ENCODE peak calls at places on chromosomes 3 and 15, in four cellular contexts. U, E, W and V are unnamed samples. For H3K4me1, the result is how much of the 10 kb centered on the place peaks cover.

GRCh38 chr3:30577788-30578187 is 28.6 kb upstream of the TGFBR2 start:
- DNase-seq in U (no peak), W (no peak), E (no peak), V (no peak)

GRCh38 chr15:64854041-64854440 is 12.3 kb downstream of the PLEKHO2 start:
- DNase-seq in E (no peak), W (no peak), U (peak), V (no peak)

GRCh38 chr3:183252973-183253363 is at the start of gene B3GNT5:
- DNase-seq in E (peak), U (peak), W (peak), V (peak)

GRCh38 chr3:32821686-32822296 is 4.0 kb downstream of the TRIM71 start:
- DNase-seq in U (no peak), W (no peak), E (no peak), V (peak)

GRCh38 chr3:11995061-11995460 is 9.1 kb upstream of the SYN2 start:
- DNase-seq in E (no peak), W (no peak), U (no peak), V (no peak)

GRCh38 chr3:169575381-169575780 is 88.1 kb downstream of the MECOM start:
- DNase-seq in W (no peak), E (no peak), U (no peak), V (no peak)

GRCh38 chr15:31831596-31831995 is 198.7 kb upstream of the CHRNA7 start:
- DNase-seq in E (no peak), W (no peak), U (no peak), V (no peak)

GRCh38 chr3:134030382-134030753 is 643 bp upstream of the SLCO2A1 start:
- DNase-seq in U (peak), W (no peak), E (no peak), V (no peak)

GRCh38 chr3:156535162-156535627 is 19.7 kb downstream of the SSR3 start:
- DNase-seq in U (peak), W (peak), E (peak), V (peak)

GRCh38 chr3:139533781-139534443 is 5.6 kb downstream of the RBP1 start:
- DNase-seq in W (no peak), U (no peak), E (peak), V (peak)

GRCh38 chr15:31308185-31308639 is 18.4 kb upstream of the KLF13 start:
- DNase-seq in E (no peak), U (no peak), W (no peak), V (peak)

GRCh38 chr15:66387176-66388056 is 704 bp downstream of the MAP2K1 start:
- DNase-seq in W (peak), U (peak), E (peak), V (peak)

GRCh38 chr3:185647880-185648210 is 61.8 kb downstream of the SENP2 start:
- DNase-seq in U (no peak), W (no peak), E (no peak), V (no peak)

GRCh38 chr3:8549354-8549753 is 47.7 kb downstream of the LMCD1 start:
- DNase-seq in E (no peak), U (no peak), W (no peak), V (no peak)

GRCh38 chr3:126510323-126510910 is 7.2 kb downstream of the UROC1 start:
- DNase-seq in E (no peak), U (peak), W (peak), V (no peak)

GRCh38 chr3:44184319-44184953 is 57.2 kb upstream of the TOPAZ1 start:
- DNase-seq in W (no peak), U (no peak), E (no peak), V (no peak)

GRCh38 chr15:67117356-67117755 is 52.0 kb downstream of the SMAD3 start:
- DNase-seq in U (no peak), W (no peak), E (no peak), V (no peak)

GRCh38 chr3:141367038-141367730 is 1.1 kb upstream of the ZBTB38 start:
- DNase-seq in E (peak), W (peak), U (peak), V (no peak)

GRCh38 chr3:24802614-24803013 is 308.0 kb upstream of the THRB start:
- DNase-seq in W (no peak), U (no peak), E (no peak), V (no peak)

GRCh38 chr3:154904328-154904727 is 175.8 kb upstream of the MME start:
- DNase-seq in U (no peak), E (no peak), W (no peak), V (no peak)

GRCh38 chr15:100725121-100726069 is 123.0 kb downstream of the ASB7 start:
- DNase-seq in E (no peak), U (no peak), W (no peak), V (no peak)

GRCh38 chr3:126646662-126647061 is 8.3 kb downstream of the TXNRD3 start:
- DNase-seq in U (no peak), E (no peak), W (no peak), V (no peak)

GRCh38 chr3:45508659-45509037 is 85.9 kb upstream of the LIMD1 start:
- DNase-seq in E (no peak), U (no peak), W (no peak), V (no peak)

GRCh38 chr15:29278436-29279099 is 8.9 kb upstream of the NSMCE3 start:
- DNase-seq in E (no peak), U (no peak), W (no peak), V (no peak)

GRCh38 chr3:133124511-133124910 is 86.3 kb downstream of the TMEM108 start:
- DNase-seq in E (no peak), W (no peak), U (no peak), V (no peak)

GRCh38 chr3:195260286-195260905 is 10.6 kb downstream of the XXYLT1 start:
- DNase-seq in W (no peak), E (no peak), U (no peak), V (peak)

GRCh38 chr3:197356275-197356674 is 57.9 kb upstream of the DLG1 start:
- DNase-seq in W (peak), U (no peak), E (no peak), V (no peak)

GRCh38 chr3:72462611-72463011 is 385.6 kb downstream of the SHQ1 start:
- DNase-seq in U (no peak), E (peak), W (peak), V (peak)

GRCh38 chr3:70186221-70186620 is 126.2 kb downstream of the MDFIC2 start:
- DNase-seq in U (no peak), E (no peak), W (no peak), V (no peak)

GRCh38 chr3:126180477-126181397 is at the start of gene ALDH1L1:
- DNase-seq in W (peak), U (peak), E (peak), V (peak)

GRCh38 chr3:95218484-95218883 is 1155.6 kb downstream of the NSUN3 start:
- DNase-seq in W (no peak), U (no peak), E (no peak), V (no peak)

GRCh38 chr15:33581032-33581431 is 270.3 kb downstream of the RYR3 start:
- DNase-seq in U (no peak), W (no peak), E (peak), V (no peak)

GRCh38 chr3:154898398-154898797 is 181.7 kb upstream of the MME start:
- DNase-seq in E (no peak), W (no peak), U (no peak), V (no peak)

GRCh38 chr3:188911033-188911850 is 260.5 kb upstream of the TPRG1 start:
- DNase-seq in W (no peak), E (no peak), U (no peak), V (no peak)

GRCh38 chr3:167913218-167913902 is 177.8 kb downstream of the SERPINI1 start:
- DNase-seq in W (no peak), E (no peak), U (no peak), V (no peak)

DNA sequence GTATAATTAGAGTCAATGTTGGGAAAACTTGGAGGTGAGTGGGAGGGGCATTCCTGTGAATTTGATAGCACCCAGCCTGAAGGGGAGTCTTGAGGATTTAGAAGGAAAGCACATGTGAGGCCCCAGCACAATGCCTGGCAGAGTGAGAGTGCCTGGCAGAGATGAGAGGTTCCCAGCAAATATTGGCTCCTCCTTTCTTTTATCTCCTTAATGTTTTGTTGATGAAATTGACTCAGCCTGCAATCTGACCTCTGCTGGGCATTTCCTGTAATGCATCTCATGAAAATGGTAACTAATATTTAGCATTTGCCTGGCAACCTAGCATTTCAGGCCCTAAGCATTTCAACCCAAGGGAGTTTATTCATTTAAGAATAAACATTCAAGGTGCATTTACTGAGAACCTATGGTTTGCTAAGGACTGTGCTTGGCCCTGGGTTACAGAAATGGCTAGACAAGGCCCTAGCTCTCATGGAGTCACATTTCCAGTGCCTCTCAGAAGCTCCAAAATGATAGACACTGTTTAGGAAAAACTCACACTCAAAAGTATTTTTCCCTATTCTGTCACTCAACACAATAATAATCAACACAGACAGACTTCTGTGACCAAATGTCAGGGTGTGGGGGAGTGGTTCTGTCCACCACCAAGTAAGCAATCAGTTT is 19.0 kb downstream of the PDHB start:
- DNase-seq in U (peak), W (no peak), E (peak), V (peak)
- H3K4me1 ChIP-seq in U (under half), W (under half), E (under half), V (under half)

GRCh38 chr3:107235923-107236315 is 141.3 kb upstream of the CCDC54 start:
- DNase-seq in E (peak), U (peak), W (no peak), V (peak)
- H3K4me3 ChIP-seq in E (peak), U (peak), W (peak), V (peak)

DNA sequence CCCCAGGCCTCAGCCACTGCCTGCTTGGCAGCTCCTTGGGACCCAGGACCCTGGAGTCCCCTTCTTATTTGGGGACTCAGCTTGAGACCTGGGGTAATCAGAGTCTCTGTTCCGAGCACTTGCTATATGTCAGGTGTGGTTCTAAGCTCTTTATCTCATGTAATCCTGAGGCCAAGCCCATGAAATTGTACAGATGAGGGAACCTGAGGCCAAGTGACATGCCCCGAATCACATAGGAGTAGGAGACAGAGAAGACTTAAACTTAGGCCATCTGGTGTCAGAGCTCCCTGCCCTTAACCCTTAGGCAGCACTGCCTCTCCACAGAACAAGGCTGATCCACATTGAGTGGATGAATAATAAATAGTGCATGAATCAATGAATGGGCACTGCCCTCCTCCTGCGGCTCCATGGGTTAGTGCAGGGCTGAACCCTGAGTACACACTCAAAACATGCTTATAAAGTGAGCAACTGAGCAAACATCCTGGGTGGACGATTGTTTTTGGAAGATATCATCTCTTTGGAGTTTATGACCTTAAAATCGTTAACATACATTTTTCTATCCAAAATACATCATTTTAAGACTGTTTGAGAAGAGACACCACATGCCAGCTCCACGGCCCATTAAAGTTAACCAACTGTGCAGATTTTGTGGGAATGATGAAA is 33.2 kb upstream of the IQSEC1 start:
- DNase-seq in U (peak), W (no peak), E (no peak), V (no peak)
- H3K4me1 ChIP-seq in U (under half), W (under half), E (under half), V (under half)

DNA sequence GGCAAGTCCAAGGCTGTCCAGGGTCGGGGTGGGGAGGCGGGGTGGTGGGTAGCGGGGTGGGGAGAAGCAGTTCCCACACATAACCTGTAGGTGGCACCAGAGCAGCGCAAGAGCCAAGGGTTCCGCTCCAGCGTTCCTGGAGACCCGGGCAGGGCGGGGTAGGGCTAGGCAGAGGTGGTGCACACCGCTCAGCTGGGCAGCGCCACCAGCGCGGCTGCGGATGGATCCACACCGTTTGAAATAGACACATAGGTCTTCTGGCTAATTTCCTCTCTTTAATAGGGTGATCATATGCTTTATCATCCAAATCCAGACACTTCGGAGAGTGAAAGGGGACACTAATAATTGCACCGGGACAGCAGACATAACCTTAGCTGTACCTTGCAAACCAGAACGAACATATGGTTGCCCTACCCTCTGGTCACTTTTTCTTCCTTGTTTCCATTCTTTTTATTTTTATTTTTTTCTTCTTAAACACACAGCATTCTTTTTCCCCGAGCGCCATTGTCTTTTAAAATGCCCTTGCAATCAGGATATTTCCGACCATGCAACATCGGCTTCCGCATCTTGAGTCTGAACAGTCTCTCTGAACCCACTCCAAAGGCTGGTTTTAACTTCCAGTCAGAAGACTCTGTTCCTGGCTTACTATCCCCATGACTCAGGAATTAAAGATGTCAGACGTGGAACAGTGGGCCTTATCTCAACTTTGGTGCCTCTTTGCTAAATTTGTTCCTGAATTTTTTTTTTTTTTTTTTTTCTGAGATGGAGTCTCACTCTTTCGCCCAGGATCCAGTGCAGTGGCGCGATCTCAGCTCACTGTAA is 12.5 kb upstream of the ZSCAN2 start:
- DNase-seq in U (peak), W (peak), E (peak), V (peak)
- H3K4me3 ChIP-seq in U (peak), W (peak), E (peak), V (peak)

GRCh38 chr3:5020262-5020722 is 41.1 kb downstream of the BHLHE40 start:
- DNase-seq in E (no peak), W (no peak), U (no peak), V (no peak)

GRCh38 chr3:5022187-5022965 is 43.1 kb downstream of the BHLHE40 start:
- DNase-seq in U (no peak), E (no peak), W (no peak), V (no peak)

GRCh38 chr3:5022966-5023776 is 43.9 kb downstream of the BHLHE40 start:
- DNase-seq in W (peak), E (peak), U (peak), V (no peak)

GRCh38 chr3:5021116-5021515 is 41.9 kb downstream of the BHLHE40 start:
- DNase-seq in E (no peak), U (no peak), W (no peak), V (no peak)

GRCh38 chr3:5021571-5022092 is 42.4 kb downstream of the BHLHE40 start:
- DNase-seq in U (no peak), W (no peak), E (no peak), V (no peak)
- H3K4me1 ChIP-seq in U (under half), W (under half), E (under half), V (under half)

GRCh38 chr3:193837347-193837827 is 244.4 kb downstream of the OPA1 start:
- DNase-seq in E (no peak), U (no peak), W (no peak), V (no peak)
- H3K4me3 ChIP-seq in E (no peak), U (no peak), W (no peak), V (no peak)

GRCh38 chr15:48451241-48451640 is 120.0 kb downstream of the DUT start:
- DNase-seq in U (no peak), W (no peak), E (no peak), V (no peak)

GRCh38 chr15:48451736-48452135 is 120.5 kb downstream of the DUT start:
- DNase-seq in E (no peak), W (no peak), U (no peak), V (no peak)

GRCh38 chr15:48447058-48447457 is 115.8 kb downstream of the DUT start:
- DNase-seq in W (no peak), U (no peak), E (no peak), V (no peak)

GRCh38 chr15:48447657-48448056 is 116.4 kb downstream of the DUT start:
- DNase-seq in U (no peak), E (no peak), W (no peak), V (no peak)

GRCh38 chr15:48449734-48450133 is 118.5 kb downstream of the DUT start:
- DNase-seq in E (no peak), W (no peak), U (no peak), V (no peak)
- H3K4me1 ChIP-seq in E (under half), W (under half), U (under half), V (under half)

DNA sequence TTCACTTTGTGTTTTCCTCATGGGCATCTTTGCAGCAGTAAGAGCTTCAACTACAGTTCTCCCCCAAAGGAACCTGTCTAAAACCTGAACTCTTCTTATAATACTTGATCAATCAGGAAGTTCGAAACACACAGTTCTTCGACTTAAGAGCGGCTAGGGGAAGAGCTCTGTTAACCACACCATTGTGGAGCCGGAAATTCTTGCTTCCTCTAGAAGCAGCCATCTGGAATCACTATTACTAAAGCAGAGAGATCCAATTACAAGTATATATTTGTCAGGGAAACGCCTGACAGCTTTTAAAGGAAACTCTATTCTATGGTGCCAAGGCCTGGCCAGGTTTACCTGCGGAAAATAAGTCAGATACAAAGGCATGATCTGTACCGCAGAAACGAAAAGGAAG is 337.4 kb upstream of the CBLB start:
- DNase-seq in E (no peak), U (no peak), W (no peak), V (no peak)
- H3K4me3 ChIP-seq in E (no peak), U (no peak), W (peak), V (no peak)

DNA sequence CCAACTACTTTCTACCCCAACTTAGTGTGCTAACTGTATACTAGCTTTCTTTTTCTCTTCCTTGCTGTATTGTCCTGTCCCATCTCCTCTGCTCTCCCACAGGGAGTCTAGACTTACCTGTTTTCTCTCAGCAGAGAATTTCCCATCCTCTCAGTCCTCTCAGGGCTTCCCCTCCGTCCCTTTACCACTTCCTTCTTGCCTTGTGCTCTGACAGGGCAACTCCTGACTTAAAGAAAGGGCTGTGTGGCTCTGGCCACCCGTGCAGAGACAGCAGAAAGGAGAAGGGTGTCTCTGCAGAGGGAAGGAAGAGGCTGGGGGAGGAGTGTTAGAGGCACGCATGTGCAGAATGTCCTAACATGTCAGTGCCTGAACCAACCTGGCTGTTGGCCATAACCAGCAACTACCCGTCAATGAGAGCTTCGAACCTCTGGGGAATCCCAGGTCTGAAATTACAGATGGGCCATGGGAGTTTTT is at the start of gene GCSAM:
- DNase-seq in E (no peak), U (peak), W (peak), V (peak)
- H3K4me1 ChIP-seq in E (under half), U (under half), W (under half), V (under half)

GRCh38 chr3:16444344-16444743 is 69.2 kb downstream of the RFTN1 start:
- DNase-seq in E (no peak), U (no peak), W (no peak), V (no peak)
- H3K4me3 ChIP-seq in E (no peak), U (no peak), W (no peak), V (no peak)